ENCODE peak calls at places on chromosomes 6 and 20, in ten cellular contexts. L is midbrain; O is left ventricle myocardium superior; S is ACHN; E is stimulated activated CD8-positive, alpha-beta memory T cell treated with anti-CD3 and anti-CD28 coated beads, Interleukin-4, amount 100 ng/mL, for 4 hours; F is effector memory CD8-positive, alpha-beta T cell; Z is type B pancreatic cell; C is substantia nigra; Q is EL; I is fibroblast of mammary gland. D is an unnamed sample.

GRCh38 chr6:112482373-112482772 is 135.2 kb downstream of the RFPL4B start:
- DNase-seq in O (no peak), Q (no peak), C (no peak), L (no peak), I (no peak), Z (no peak), S (no peak), F (no peak), E (no peak), D (no peak)

GRCh38 chr6:7216941-7217621 is 95.9 kb downstream of the SSR1 start:
- DNase-seq in Z (no peak), I (no peak), O (peak; percentile 79), S (peak; percentile 54), L (no peak), F (no peak), C (no peak), E (no peak), Q (no peak), D (no peak)

GRCh38 chr6:137427670-137428290 is 66.4 kb downstream of the OLIG3 start:
- DNase-seq in O (no peak), I (no peak), Z (no peak), S (no peak), C (no peak), E (no peak), F (no peak), L (no peak), Q (no peak), D (no peak)

GRCh38 chr6:16681260-16681873 is 79.9 kb downstream of the ATXN1 start:
- DNase-seq in F (no peak), E (no peak), Z (no peak), L (no peak), I (peak; percentile 98), C (no peak), S (peak; percentile 72), O (peak; percentile 53), Q (peak; percentile 91), D (no peak)

GRCh38 chr6:108966855-108967755 is 118.9 kb downstream of the ARMC2 start:
- DNase-seq in O (peak; percentile 68), Z (no peak), L (no peak), E (no peak), Q (peak; percentile 70), S (no peak), F (peak; percentile 29), I (peak; percentile 52), C (no peak), D (no peak)

GRCh38 chr20:1741309-1742048 is 83.9 kb upstream of the SIRPG start:
- DNase-seq in S (no peak), E (no peak), L (no peak), C (no peak), Q (no peak), Z (no peak), O (no peak), F (no peak), I (no peak), D (no peak)

GRCh38 chr6:162198925-162199324 is 528.6 kb downstream of the PRKN start:
- DNase-seq in S (peak; percentile 6), C (no peak), Q (no peak), E (no peak), L (no peak), I (no peak), F (no peak), Z (no peak), O (no peak), D (no peak)

GRCh38 chr6:42748241-42748898 is 2.5 kb upstream of the TBCC start:
- DNase-seq in O (no peak), S (no peak), L (no peak), Q (no peak), I (peak; percentile 35), C (no peak), E (no peak), Z (no peak), F (no peak), D (no peak)

GRCh38 chr6:36686668-36687513 is 8.4 kb downstream of the CDKN1A start:
- DNase-seq in E (no peak), Q (peak; percentile 33), L (no peak), S (peak; percentile 23), C (no peak), Z (no peak), I (no peak), F (no peak), O (no peak), D (no peak)

GRCh38 chr20:50645253-50646068 is 45.9 kb downstream of the RIPOR3 start:
- DNase-seq in Z (no peak), O (peak; percentile 78), Q (peak; percentile 98), C (no peak), I (peak; percentile 97), F (no peak), L (no peak), S (peak; percentile 98), E (no peak), D (no peak)

GRCh38 chr6:74408844-74409243 is 712.8 kb downstream of the CD109 start:
- DNase-seq in E (no peak), Z (no peak), C (no peak), I (peak; percentile 21), L (no peak), O (no peak), F (no peak), S (no peak), Q (no peak), D (no peak)

GRCh38 chr6:21095462-21095861 is 498.1 kb upstream of the SOX4 start:
- DNase-seq in O (no peak), L (no peak), S (no peak), I (no peak), Z (no peak), F (no peak), C (no peak), Q (no peak), E (no peak), D (no peak)

GRCh38 chr6:149895702-149896310 is 2.1 kb downstream of the RAET1E start:
- DNase-seq in F (peak; percentile 27), I (peak; percentile 80), S (peak; percentile 32), C (no peak), Q (peak; percentile 91), O (no peak), L (no peak), E (no peak), Z (no peak), D (no peak)

GRCh38 chr6:170224694-170225660 is 65.9 kb downstream of the DLL1 start:
- DNase-seq in I (no peak), L (no peak), S (peak; percentile 40), Q (peak; percentile 52), O (peak; percentile 25), C (no peak), F (no peak), E (no peak), Z (no peak), D (no peak)

GRCh38 chr20:56974499-56975250 is 291.8 kb downstream of the BMP7 start:
- DNase-seq in S (peak; percentile 44), Z (no peak), I (peak; percentile 64), F (no peak), O (no peak), Q (peak; percentile 69), E (no peak), L (peak; percentile 2), C (peak; percentile 50), D (no peak)

GRCh38 chr20:37447688-37448087 is 73.4 kb upstream of the NNAT start:
- DNase-seq in O (no peak), E (no peak), Q (no peak), L (no peak), I (no peak), Z (no peak), F (no peak), C (no peak), S (no peak), D (no peak)

GRCh38 chr6:40599580-40599979 is 12.4 kb upstream of the LRFN2 start:
- DNase-seq in Q (no peak), S (no peak), L (no peak), I (no peak), O (peak; percentile 35), E (no peak), Z (no peak), F (no peak), C (no peak), D (no peak)

D was measured in B cell.